ENCODE peak calls at places on chromosome 2, in five cellular contexts. Q is sigmoid colon, F is IMR-90, Z is HepG2, J is thoracic aorta. G is an unnamed sample.

GRCh38 chr2:226873051-226873620 is 37.3 kb downstream of the RHBDD1 start:
- DNase-seq in Q (no peak), F (peak; percentile 59), Z (no peak), J (no peak), G (no peak)

GRCh38 chr2:226048625-226049024 is 649.1 kb downstream of the NYAP2 start:
- DNase-seq in Q (no peak), F (peak; percentile 91), Z (peak; percentile 9), J (no peak), G (no peak)

GRCh38 chr2:218128781-218129478 is 3.1 kb downstream of the CXCR2 start:
- DNase-seq in Q (no peak), F (no peak), Z (no peak), J (no peak), G (no peak)

GRCh38 chr2:237154050-237154638 is 68.5 kb downstream of the COPS8 start:
- DNase-seq in Q (no peak), F (peak; percentile 81), Z (peak; percentile 53), J (no peak), G (no peak)

GRCh38 chr2:122366427-122366826 is 611.0 kb downstream of the TSN start:
- DNase-seq in Q (no peak), F (no peak), Z (no peak), J (no peak), G (no peak)

GRCh38 chr2:54483426-54483825 is 27.3 kb downstream of the SPTBN1 start:
- DNase-seq in Q (no peak), F (no peak), Z (peak; percentile 32), J (no peak), G (no peak)

GRCh38 chr2:150282821-150283309 is 204.6 kb downstream of the RND3 start:
- DNase-seq in Q (no peak), F (peak; percentile 28), Z (no peak), J (no peak), G (no peak)

GRCh38 chr2:60366178-60366577 is 187.3 kb downstream of the BCL11A start:
- DNase-seq in Q (no peak), F (no peak), Z (no peak), J (no peak), G (no peak)

GRCh38 chr2:131093066-131093842 is at the start of gene FAM168B:
- DNase-seq in Q (peak; percentile 93), F (peak; percentile 88), Z (peak; percentile 82), J (peak; percentile 20), G (peak; percentile 94)

GRCh38 chr2:237568121-237568660 is 1.8 kb downstream of the PRLH start:
- DNase-seq in Q (peak; percentile 57), F (no peak), Z (no peak), J (no peak), G (peak; percentile 45)

GRCh38 chr2:142707318-142707717 is 170.1 kb upstream of the KYNU start:
- DNase-seq in Q (no peak), F (no peak), Z (no peak), J (no peak), G (no peak)

GRCh38 chr2:232794981-232795380 is 18.6 kb upstream of the KCNJ13 start:
- DNase-seq in Q (no peak), F (no peak), Z (no peak), J (no peak), G (no peak)

GRCh38 chr2:5845798-5846197 is 153.6 kb downstream of the SOX11 start:
- DNase-seq in Q (no peak), F (no peak), Z (no peak), J (no peak), G (no peak)

GRCh38 chr2:225288986-225289385 is 110.5 kb upstream of the NYAP2 start:
- DNase-seq in Q (no peak), F (peak; percentile 67), Z (no peak), J (no peak), G (no peak)

GRCh38 chr2:223815186-223815883 is 22.0 kb downstream of the AP1S3 start:
- DNase-seq in Q (no peak), F (peak; percentile 92), Z (peak; percentile 58), J (no peak), G (no peak)

GRCh38 chr2:24891201-24891600 is 28.8 kb downstream of the ADCY3 start:
- DNase-seq in Q (no peak), F (peak; percentile 18), Z (no peak), J (no peak), G (no peak)

GRCh38 chr2:24711881-24712280 is 81.3 kb downstream of the PTRHD1 start:
- DNase-seq in Q (no peak), F (no peak), Z (no peak), J (no peak), G (no peak)

GRCh38 chr2:43217228-43218220 is 8.9 kb downstream of the ZFP36L2 start:
- DNase-seq in Q (no peak), F (no peak), Z (no peak), J (no peak), G (no peak)

GRCh38 chr2:1248187-1248586 is 165.1 kb upstream of the TPO start:
- DNase-seq in Q (no peak), F (no peak), Z (no peak), J (no peak), G (no peak)

GRCh38 chr2:1249897-1250687 is 163.2 kb upstream of the TPO start:
- DNase-seq in Q (no peak), F (no peak), Z (no peak), J (no peak), G (no peak)

GRCh38 chr2:1251520-1251919 is 161.7 kb upstream of the TPO start:
- DNase-seq in Q (no peak), F (no peak), Z (no peak), J (no peak), G (no peak)

GRCh38 chr2:1245193-1245592 is 168.1 kb upstream of the TPO start:
- DNase-seq in Q (no peak), F (no peak), Z (no peak), J (no peak), G (no peak)

DNA sequence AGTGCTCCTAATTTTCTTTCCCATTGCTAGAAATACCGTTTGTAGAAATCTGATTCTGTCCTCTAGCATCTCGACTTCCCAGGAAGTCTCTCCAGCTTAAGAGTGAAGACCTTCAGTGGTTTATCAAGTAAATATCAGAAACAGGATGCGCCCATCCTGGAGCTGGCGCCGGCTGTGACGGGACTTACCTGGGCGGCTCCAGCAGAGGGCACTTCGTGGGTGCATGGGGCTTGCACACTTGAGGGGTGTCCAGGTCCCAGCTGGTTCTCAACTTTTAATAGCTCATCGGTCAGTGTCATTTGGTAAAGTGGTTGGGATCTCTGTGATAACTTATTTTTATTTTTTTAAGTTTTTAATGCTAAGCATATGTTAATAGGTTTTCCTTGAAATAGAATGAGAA is 167.0 kb upstream of the TPO start:
- DNase-seq in Q (no peak), F (no peak), Z (no peak), J (no peak), G (no peak)
- TF ChIP-seq CTCF in Q (no peak), F (no peak), Z (peak; percentile 10), J (no peak), G (no peak)

DNA sequence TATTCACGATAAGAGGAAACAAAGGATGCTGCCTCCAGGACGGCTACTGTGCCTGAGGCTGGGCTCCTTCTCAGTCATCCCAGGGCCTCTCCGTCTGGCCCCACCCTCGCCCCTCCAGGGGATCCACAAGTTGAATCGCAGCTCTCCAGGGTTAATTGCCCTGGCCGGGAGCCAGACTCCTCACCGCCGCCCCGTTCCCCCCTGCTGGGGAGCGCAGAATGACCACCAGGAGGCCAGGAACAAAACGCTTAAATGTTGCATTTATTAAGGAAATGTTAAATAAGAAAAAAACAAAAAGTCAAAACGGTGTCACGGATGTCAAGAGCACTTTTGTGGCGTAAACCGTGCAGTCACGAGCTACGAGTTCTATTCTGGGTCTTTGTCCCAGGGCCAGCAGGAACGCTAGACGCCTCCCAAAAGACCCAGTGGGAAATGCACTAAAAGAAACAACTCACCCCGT is 1.4 kb downstream of the RPRM start:
- DNase-seq in Q (peak; percentile 68), F (no peak), Z (no peak), J (no peak), G (no peak)
- H3K27me3 ChIP-seq in Q (no peaks in the 10 kb centered on the region), F (peaks cover 17% of the 10 kb centered on the region), Z (peaks cover 43% of the 10 kb centered on the region), J (no peaks in the 10 kb centered on the region), G (peaks cover 50% of the 10 kb centered on the region)

DNA sequence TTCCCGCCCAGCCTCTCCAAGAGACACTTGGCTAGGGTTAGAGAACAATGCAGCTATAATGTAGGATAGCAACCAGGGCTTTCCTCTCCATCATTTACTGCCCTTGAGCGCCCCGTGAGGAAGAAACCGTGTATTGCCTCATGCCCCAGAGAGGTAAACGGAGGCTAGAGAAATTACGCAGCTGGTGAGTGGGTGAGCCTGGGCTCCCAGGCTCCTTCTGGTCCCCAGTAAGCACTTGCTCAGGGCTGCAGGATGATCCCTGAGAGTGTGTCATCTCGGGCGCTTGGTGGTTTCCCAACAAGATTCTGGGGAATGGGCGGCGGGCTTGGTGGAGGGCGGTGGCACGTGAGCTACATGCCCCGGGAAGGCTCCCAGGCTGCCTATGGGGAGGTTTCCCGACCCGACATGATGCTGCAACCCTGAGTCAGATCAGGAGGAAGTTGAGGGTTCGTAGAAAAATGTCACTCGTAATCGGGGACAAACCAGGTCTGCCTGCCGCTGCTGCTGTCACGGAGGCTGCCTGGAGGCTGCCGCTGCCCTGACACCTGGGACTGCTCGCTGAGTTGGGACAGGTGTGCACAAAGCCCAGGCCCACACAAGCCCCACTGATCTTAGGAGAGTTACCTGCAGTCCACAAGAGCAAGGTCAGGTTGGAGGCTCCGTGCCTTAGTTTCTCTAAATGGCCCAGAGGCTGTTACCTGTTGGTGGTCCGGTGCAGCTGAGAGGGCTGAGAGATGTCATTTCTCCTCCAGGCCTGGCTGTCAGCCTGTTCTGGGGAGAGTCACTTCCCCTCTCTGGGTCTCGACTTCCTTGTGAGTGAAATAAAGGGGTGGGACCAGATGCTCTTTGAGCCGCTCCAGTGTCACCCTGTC is at the start of gene GPR55:
- DNase-seq in Q (peak; percentile 60), F (no peak), Z (no peak), J (no peak), G (peak; percentile 59)
- TF ChIP-seq CTCF in Q (no peak), F (peak; percentile 5), Z (peak; percentile 30), J (no peak), G (peak; percentile 31)

GRCh38 chr2:118854507-118855300 is 7.3 kb upstream of the EN1 start:
- DNase-seq in Q (no peak), F (no peak), Z (no peak), J (no peak), G (no peak)

GRCh38 chr2:118856330-118856977 is 9.0 kb upstream of the EN1 start:
- DNase-seq in Q (no peak), F (no peak), Z (no peak), J (no peak), G (peak; percentile 45)

GRCh38 chr2:118856978-118857676 is 9.7 kb upstream of the EN1 start:
- DNase-seq in Q (no peak), F (no peak), Z (no peak), J (no peak), G (peak; percentile 54)

GRCh38 chr2:118853647-118854367 is 6.4 kb upstream of the EN1 start:
- DNase-seq in Q (no peak), F (no peak), Z (no peak), J (no peak), G (no peak)

DNA sequence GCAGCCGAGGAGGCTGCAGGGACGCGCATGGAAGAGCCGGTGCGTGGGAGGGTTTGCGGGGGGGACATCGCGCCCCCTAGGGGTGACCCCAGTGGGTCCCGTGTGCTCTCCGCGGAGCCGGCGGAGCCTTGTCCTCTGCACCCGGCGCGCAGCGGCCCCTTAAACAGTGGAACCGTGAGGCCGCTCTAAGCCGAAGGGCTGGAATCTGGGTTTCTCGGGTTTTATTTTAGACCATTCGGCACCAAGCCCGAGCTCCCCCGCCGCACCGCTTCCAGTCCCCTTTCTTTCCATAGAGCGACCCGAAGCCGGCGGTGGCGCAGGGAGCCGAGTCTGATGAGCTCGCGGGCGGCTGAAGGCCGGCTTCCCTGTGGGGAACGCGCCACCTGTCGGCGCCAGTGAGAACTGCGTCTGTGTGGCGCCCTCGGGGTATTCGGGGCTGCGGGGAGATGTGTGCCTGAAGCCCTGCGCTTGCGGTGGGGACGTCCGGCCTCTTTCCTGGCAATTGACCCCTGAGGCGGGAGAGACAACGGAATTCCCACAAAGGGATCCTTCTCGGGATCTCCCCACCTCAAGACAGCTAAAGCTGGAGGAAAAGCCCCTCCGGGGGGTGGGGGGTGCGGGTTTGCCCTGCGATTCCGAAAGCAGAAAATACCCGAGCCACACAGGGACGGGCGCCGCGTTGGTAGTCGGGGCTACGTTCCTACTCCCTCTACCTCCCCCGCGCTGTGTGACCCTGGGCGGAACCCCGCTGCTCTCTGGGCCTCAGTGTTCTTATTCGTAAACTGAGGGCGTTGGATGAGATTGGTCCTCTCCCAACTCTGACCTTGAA is 8.2 kb upstream of the EN1 start:
- DNase-seq in Q (peak; percentile 84), F (peak; percentile 52), Z (peak; percentile 60), J (peak; percentile 27), G (peak; percentile 89)
- H3K27me3 ChIP-seq in Q (peaks cover 90% of the 10 kb centered on the region), F (peaks cover 95% of the 10 kb centered on the region), Z (peaks cover 95% of the 10 kb centered on the region), J (peaks cover 45% of the 10 kb centered on the region), G (peaks cover 98% of the 10 kb centered on the region)

G was measured in upper lobe of right lung.